ENCODE peak calls at places on chromosomes 12 and 14, in seven cellular contexts. C is NCI-H510A, B is adrenal gland, F is SW 1271, V is HT1080, X is mammary epithelial cell, Z is AG20443. P is an unnamed sample.

GRCh38 chr14:21385170-21385904 is 1.5 kb upstream of the SUPT16H start:
- DNase-seq in C (no peak), Z (no peak), V (no peak), F (no peak), X (no peak), B (no peak), P (no peak)

GRCh38 chr12:22687677-22688076 is 62.7 kb downstream of the ETNK1 start:
- DNase-seq in X (peak), Z (peak), B (no peak), V (peak), C (no peak), F (peak), P (no peak)

GRCh38 chr12:14239935-14240872 is 125.3 kb upstream of the ATF7IP start:
- DNase-seq in X (no peak), B (no peak), V (no peak), C (no peak), Z (no peak), F (no peak), P (no peak)

GRCh38 chr12:123805119-123805518 is 43.0 kb downstream of the DNAH10 start:
- DNase-seq in C (no peak), B (no peak), V (no peak), Z (no peak), X (no peak), F (no peak), P (no peak)

GRCh38 chr12:47870175-47870781 is 34.5 kb downstream of the VDR start:
- DNase-seq in X (no peak), C (no peak), V (peak), F (peak), Z (peak), B (peak), P (no peak)

GRCh38 chr14:34331728-34332623 is 130.1 kb downstream of the SPTSSA start:
- DNase-seq in Z (peak), V (peak), F (peak), X (peak), B (peak), C (peak), P (peak)

GRCh38 chr14:24438198-24439095 is 4.1 kb downstream of the SDR39U1 start:
- DNase-seq in C (no peak), V (no peak), F (no peak), B (no peak), X (no peak), Z (no peak), P (no peak)

GRCh38 chr12:55720071-55720564 is at the start of gene RDH5:
- DNase-seq in C (no peak), Z (peak), F (no peak), X (peak), V (no peak), B (no peak), P (no peak)

GRCh38 chr12:122020795-122021192 is 890 bp upstream of the BCL7A start:
- DNase-seq in C (no peak), V (no peak), F (no peak), X (no peak), Z (no peak), B (no peak), P (no peak)

GRCh38 chr12:4579305-4580097 is 17.5 kb downstream of the DYRK4 start:
- DNase-seq in C (no peak), X (no peak), V (peak), B (peak), Z (peak), F (no peak), P (no peak)

GRCh38 chr12:47868552-47869031 is 36.2 kb downstream of the VDR start:
- DNase-seq in F (no peak), Z (no peak), C (no peak), V (no peak), X (no peak), B (no peak), P (no peak)

GRCh38 chr12:54358620-54358944 is 5.7 kb downstream of the GPR84 start:
- DNase-seq in Z (no peak), F (no peak), C (no peak), B (no peak), V (no peak), X (no peak), P (no peak)

GRCh38 chr12:18805516-18806248 is 67.8 kb downstream of the CAPZA3 start:
- DNase-seq in C (no peak), V (no peak), B (peak), Z (no peak), X (no peak), F (no peak), P (no peak)

GRCh38 chr14:24403294-24404013 is 4.7 kb downstream of the NYNRIN start:
- DNase-seq in B (peak), Z (peak), C (no peak), V (no peak), X (no peak), F (no peak), P (no peak)

GRCh38 chr14:79534703-79535353 is 676.5 kb downstream of the DIO2 start:
- DNase-seq in F (no peak), V (no peak), C (no peak), Z (no peak), X (no peak), B (no peak), P (no peak)

GRCh38 chr12:14982562-14982961 is 9.7 kb downstream of the PDE6H start:
- DNase-seq in C (no peak), F (no peak), X (no peak), V (no peak), B (no peak), Z (no peak), P (no peak)

GRCh38 chr12:12461923-12462315 is 100.7 kb downstream of the DUSP16 start:
- DNase-seq in F (no peak), B (no peak), X (no peak), V (no peak), C (no peak), Z (no peak), P (no peak)

GRCh38 chr12:109714913-109715244 is 1.3 kb downstream of the FAM222A start:
- DNase-seq in F (no peak), V (no peak), X (no peak), B (no peak), C (no peak), Z (no peak), P (no peak)

GRCh38 chr14:51058382-51058781 is 36.5 kb downstream of the TRIM9 start:
- DNase-seq in C (no peak), V (no peak), F (no peak), B (no peak), Z (no peak), X (no peak), P (no peak)

GRCh38 chr14:58118097-58118496 is 33.9 kb downstream of the ARMH4 start:
- DNase-seq in Z (no peak), F (no peak), V (peak), B (no peak), X (no peak), C (no peak), P (no peak)

GRCh38 chr14:21068521-21069387 is 1.4 kb upstream of the ARHGEF40 start:
- DNase-seq in V (no peak), F (peak), X (no peak), Z (peak), B (peak), C (peak), P (peak)

P was measured in RWPE1.